ENCODE peak calls at places on chromosomes 1 and 21, in six cellular contexts. M is tibial nerve, O is Peyer's patch, B is stomach, C is breast epithelium, I is A549. E is an unnamed sample. For H3K4me1, the result is how much of the 10 kb centered on the place peaks cover.

GRCh38 chr21:35075546-35075945 is 26.4 kb upstream of the RUNX1 start:
- DNase-seq in M (peak), O (no peak), B (no peak), C (no peak), I (no peak), E (peak)

GRCh38 chr21:36563301-36563926 is 83.5 kb upstream of the CLDN14 start:
- DNase-seq in M (no peak), O (no peak), B (no peak), C (no peak), I (no peak), E (no peak)

GRCh38 chr1:116396769-116397168 is 23.7 kb downstream of the ATP1A1 start:
- DNase-seq in M (no peak), O (no peak), B (no peak), C (no peak), I (no peak), E (no peak)

GRCh38 chr1:5744911-5745431 is 247.3 kb downstream of the NPHP4 start:
- DNase-seq in M (no peak), O (peak), B (peak), C (no peak), I (no peak), E (peak)

GRCh38 chr1:241323510-241323909 is 33.5 kb downstream of the RGS7 start:
- DNase-seq in M (no peak), O (no peak), B (peak), C (no peak), I (no peak), E (no peak)

GRCh38 chr1:234628099-234628498 is 18.1 kb upstream of the IRF2BP2 start:
- DNase-seq in M (no peak), O (no peak), B (peak), C (no peak), I (peak), E (no peak)

GRCh38 chr1:222739465-222739864 is 2.5 kb downstream of the FAM177B start:
- DNase-seq in M (no peak), O (no peak), B (no peak), C (no peak), I (no peak), E (no peak)

GRCh38 chr1:35544976-35545375 is 12.2 kb downstream of the KIAA0319L start:
- DNase-seq in M (peak), O (no peak), B (no peak), C (no peak), I (peak), E (no peak)

GRCh38 chr21:29501451-29501850 is 202.7 kb downstream of the BACH1 start:
- DNase-seq in M (no peak), O (no peak), B (no peak), C (no peak), I (no peak), E (no peak)

GRCh38 chr1:224923726-224924125 is 5.7 kb upstream of the DNAH14 start:
- DNase-seq in M (no peak), O (no peak), B (no peak), C (no peak), I (no peak), E (no peak)

GRCh38 chr1:222654849-222655248 is 37.0 kb downstream of the MIA3 start:
- DNase-seq in M (peak), O (no peak), B (peak), C (no peak), I (no peak), E (no peak)

GRCh38 chr1:110765640-110766335 is 91.0 kb upstream of the KCNA3 start:
- DNase-seq in M (peak), O (no peak), B (no peak), C (no peak), I (peak), E (no peak)

GRCh38 chr1:206094024-206094423 is 23.2 kb downstream of the AVPR1B start:
- DNase-seq in M (no peak), O (no peak), B (no peak), C (no peak), I (no peak), E (no peak)

GRCh38 chr1:206850401-206850800 is 15.0 kb upstream of the IL20 start:
- DNase-seq in M (no peak), O (no peak), B (no peak), C (no peak), I (no peak), E (no peak)

GRCh38 chr1:235511470-235512240 is 7.4 kb upstream of the B3GALNT2 start:
- DNase-seq in M (no peak), O (no peak), B (no peak), C (no peak), I (no peak), E (no peak)

GRCh38 chr21:30839304-30839703 is 9.7 kb upstream of the KRTAP7-1 start:
- DNase-seq in M (no peak), O (no peak), B (no peak), C (no peak), I (no peak), E (no peak)

GRCh38 chr1:215418876-215419442 is 148.1 kb upstream of the KCTD3 start:
- DNase-seq in M (no peak), O (no peak), B (no peak), C (no peak), I (no peak), E (no peak)

GRCh38 chr1:156852414-156852874 is 6.5 kb downstream of the INSRR start:
- DNase-seq in M (peak), O (no peak), B (peak), C (peak), I (no peak), E (peak)

GRCh38 chr1:41232305-41232704 is 9.8 kb downstream of the SCMH1 start:
- DNase-seq in M (no peak), O (no peak), B (no peak), C (no peak), I (no peak), E (no peak)

GRCh38 chr1:22122273-22123070 is 20.4 kb downstream of the WNT4 start:
- DNase-seq in M (no peak), O (peak), B (no peak), C (no peak), I (no peak), E (no peak)

GRCh38 chr1:236345728-236346127 is 48.4 kb upstream of the EDARADD start:
- DNase-seq in M (no peak), O (no peak), B (no peak), C (no peak), I (peak), E (no peak)

DNA sequence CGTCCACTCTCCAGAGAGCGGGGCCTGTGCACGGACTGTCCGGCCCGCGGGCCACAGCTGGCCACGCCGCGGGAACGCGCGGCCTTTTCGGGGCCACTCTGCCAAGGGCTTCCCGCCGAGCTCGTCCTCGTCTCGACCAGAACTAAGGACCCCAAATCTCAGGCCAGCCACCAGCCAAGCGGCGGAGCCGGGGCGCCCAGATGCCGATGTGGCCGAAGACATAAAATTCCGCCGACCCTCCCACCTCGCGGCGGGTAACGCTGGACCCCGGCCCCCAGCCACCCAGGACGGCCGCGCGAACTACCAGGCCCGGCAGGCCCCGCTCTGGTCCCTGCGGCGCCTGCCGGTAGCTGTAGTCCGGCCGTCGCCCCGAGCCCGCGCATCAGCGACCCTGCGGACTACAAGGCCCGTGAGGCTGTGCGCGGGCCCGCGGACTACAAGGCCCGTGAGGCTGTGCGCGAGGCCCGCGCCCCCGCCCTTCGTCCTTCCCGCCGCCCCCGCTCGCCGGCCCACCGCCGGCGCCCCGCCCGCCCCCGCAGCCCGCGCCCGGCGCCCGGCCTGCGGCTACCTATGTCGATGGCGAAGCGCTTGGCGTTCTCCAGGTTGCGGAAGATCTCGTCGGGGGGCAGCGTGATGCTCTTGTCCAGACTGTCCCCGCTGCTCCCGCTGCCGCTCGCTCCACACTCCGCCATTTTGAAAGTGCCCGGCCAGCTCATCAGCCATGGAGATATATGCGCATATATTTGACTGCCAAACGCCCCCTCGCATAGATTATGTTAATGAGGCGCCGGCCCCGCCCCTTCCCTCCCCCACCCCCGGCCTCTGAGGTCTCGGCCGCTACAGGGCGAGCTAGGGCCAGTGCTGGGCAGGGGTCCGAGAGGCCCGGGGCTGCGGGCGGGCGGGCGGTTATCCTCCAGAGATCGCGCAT is at the start of gene PANK4:
- DNase-seq in M (peak), O (peak), B (peak), C (peak), I (peak), E (peak)
- TF ChIP-seq POLR2A in M (peak), O (peak), B (no peak), C (no peak), I (peak), E (peak)

GRCh38 chr1:94283462-94283861 is 46.1 kb upstream of the ARHGAP29 start:
- DNase-seq in M (no peak), O (no peak), B (no peak), C (no peak), I (no peak), E (no peak)

GRCh38 chr1:94285026-94285654 is 47.8 kb upstream of the ARHGAP29 start:
- DNase-seq in M (no peak), O (no peak), B (no peak), C (no peak), I (no peak), E (no peak)

GRCh38 chr1:94282143-94282711 is 44.8 kb upstream of the ARHGAP29 start:
- DNase-seq in M (no peak), O (no peak), B (no peak), C (no peak), I (no peak), E (no peak)

GRCh38 chr1:94286864-94287437 is 49.6 kb upstream of the ARHGAP29 start:
- DNase-seq in M (no peak), O (no peak), B (peak), C (no peak), I (no peak), E (no peak)

GRCh38 chr1:94284481-94284880 is 47.1 kb upstream of the ARHGAP29 start:
- DNase-seq in M (no peak), O (no peak), B (no peak), C (no peak), I (no peak), E (no peak)
- H3K4me1 ChIP-seq in M (under half), O (under half), B (under half), C (under half), I (under half), E (under half)

DNA sequence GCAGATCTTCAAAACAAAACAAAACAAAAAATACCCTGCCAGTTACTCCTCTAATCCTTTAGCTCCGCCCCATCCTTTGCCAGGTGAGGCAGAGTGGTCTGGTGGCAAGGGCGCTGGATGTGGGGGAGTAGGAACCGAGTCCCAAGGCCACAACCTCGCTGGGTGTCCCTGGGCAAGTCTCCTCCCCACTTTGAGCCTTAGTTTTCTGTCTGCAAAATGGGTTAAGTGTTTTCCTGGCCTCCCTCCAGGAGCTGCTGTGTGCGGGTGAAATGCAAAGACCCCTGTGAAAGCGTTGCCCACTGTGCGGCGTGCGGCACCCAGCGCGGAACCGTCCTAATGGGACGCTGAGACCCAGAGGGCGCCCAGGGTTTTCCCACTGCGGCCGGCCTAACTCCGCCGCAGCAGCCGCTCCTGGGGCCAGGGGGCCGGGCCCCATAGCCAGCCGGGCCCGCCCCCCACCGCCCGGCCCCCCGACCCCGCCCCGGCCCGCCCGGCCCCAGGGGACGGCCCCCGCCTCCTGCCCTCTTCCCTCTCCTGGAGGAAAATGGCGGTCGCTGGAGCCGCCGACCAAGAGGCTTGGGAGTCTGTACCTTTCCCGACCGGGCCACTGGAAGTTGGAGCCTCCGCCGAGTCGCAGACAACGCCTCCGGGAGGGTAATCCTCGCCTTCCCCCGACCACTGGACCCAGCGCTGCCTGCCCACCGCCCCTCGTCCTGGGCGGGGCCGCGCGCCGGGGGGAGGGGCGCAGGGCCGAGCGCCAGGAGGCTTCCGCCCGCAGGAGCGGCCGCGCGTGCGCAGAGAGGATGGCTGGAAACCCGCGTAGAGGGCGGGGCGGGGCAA is at the start of the genes ERMAP and SVBP:
- DNase-seq in M (peak), O (peak), B (peak), C (peak), I (peak), E (peak)
- TF ChIP-seq POLR2A in M (no peak), O (no peak), B (no peak), C (no peak), I (peak), E (no peak)

DNA sequence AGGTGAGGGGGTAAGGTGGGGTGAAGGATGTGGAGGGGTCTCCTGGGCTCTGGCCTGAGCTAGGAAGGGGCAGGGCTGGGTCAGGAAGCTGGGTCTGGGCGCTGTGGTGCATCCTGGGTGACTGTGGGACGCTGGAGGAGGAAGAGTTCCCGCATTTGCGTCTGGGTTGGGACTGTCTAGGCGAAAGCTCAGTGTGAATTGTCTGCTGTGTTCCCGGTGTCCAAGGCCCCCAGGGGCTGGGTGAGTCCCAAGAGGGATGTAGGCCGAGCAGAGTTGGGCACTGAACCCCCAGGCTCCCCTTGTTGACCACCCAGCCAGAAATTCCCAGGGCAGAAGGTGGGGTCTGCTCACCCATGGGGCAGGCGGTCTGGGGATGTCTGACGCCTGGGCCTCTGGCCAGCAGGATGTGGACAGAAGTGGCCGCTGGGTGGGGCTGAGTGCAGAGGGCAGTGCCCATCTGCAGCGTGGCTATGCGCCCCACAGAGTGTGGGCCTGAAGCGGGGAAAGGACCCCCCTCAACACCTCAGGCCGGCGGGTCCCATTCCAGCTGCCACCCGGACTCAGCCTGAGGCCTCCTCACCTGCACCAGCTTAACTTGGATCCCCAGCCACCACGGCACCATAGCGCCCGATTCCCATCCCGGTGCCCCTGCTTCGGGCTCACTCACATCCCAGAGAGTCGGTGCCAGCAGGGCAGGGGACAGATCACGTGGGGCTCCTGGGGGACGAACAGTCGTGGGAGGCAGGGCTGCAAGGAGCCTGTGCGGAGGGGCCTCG is 36.9 kb upstream of the POFUT2 start:
- DNase-seq in M (no peak), O (peak), B (no peak), C (no peak), I (peak), E (peak)
- H3K4me1 ChIP-seq in M (under half), O (under half), B (under half), C (under half), I (half or more), E (under half)

GRCh38 chr1:76101534-76101933 is 27.0 kb downstream of the ST6GALNAC3 start:
- DNase-seq in M (no peak), O (no peak), B (no peak), C (no peak), I (no peak), E (no peak)
- TF ChIP-seq POLR2A in M (no peak), O (no peak), B (no peak), C (no peak), I (no peak), E (no peak)

DNA sequence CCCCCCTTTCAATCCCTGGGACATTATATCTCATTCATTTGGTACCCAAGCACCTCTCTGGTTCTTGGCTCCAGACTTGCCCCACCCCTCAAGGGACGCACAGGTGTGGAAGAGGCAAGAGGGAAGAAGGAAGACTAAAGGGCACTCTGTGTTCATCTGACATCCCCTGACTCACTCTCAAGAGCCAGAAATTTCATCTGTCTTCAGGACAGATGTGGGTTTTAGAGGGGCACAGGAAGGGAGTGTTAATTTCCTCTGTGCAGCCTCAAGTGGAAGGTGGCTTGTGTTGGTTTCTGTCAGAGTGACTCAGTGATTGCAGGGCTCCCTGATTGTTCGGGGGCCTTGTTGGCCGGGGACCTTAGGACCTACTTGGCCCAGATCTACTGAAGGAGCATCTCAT is 2.4 kb downstream of the C2CD4D start:
- DNase-seq in M (no peak), O (no peak), B (no peak), C (no peak), I (no peak), E (no peak)
- H3K4me1 ChIP-seq in M (under half), O (under half), B (under half), C (under half), I (under half), E (under half)

DNA sequence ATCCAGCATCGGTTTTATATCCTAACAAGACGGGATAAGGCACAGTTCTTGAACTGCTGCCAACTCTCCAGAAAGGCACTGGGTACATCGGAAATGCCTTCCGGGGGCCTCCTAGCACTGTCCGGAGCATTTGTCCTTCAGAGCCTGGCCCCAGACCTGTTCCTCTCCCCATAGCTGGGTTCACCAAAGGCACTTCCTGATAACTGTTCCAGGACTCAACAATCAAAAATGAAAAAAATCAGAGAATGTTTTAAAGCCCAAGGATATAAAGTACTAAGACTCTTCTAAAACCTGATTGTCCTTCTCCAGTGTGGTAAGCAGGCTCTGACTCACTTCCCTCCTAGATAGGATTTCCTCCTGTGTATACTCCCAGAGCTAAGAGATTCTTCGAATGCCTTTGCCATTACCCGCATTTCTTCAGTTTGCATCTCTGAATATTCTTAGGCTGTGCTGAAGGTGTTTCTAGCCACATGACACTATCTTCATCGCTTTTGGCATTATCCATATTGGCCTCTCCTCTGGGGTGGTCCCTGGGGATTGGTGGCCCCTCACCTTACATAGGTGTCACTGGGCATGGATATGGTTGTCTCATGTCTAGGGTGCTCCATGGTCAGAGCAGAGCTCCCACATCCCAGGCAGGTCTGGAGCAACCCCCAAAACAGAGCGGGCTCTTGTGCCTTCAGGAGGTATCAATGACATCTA is 112.9 kb downstream of the ZBTB18 start:
- DNase-seq in M (peak), O (no peak), B (no peak), C (no peak), I (peak), E (no peak)
- TF ChIP-seq POLR2A in M (no peak), O (no peak), B (no peak), C (no peak), I (no peak), E (no peak)

GRCh38 chr1:67594764-67595163 is 90.2 kb upstream of the GADD45A start:
- DNase-seq in M (no peak), O (no peak), B (no peak), C (no peak), I (no peak), E (no peak)
- H3K4me1 ChIP-seq in M (under half), O (under half), B (under half), C (under half), I (under half), E (under half)